ENCODE peak calls at places on chromosomes 16 and 17, in four cellular contexts. One of them, this sample, is unnamed.

GRCh38 chr17:56593073-56593740 is at the start of gene NOG:
- DNase-seq in stimulated activated CD4-positive, alpha-beta T cell treated with anti-CD3 and anti-CD28 coated beads, TNF-alpha, amount 100 ng/mL, for 48 hours: no peak
- DNase-seq in memory B cell: peak
- DNase-seq in activated CD4-positive, alpha-beta T cell treated with anti-CD3 and anti-CD28 coated beads for 36 hours: peak
- DNase-seq in this sample: peak

GRCh38 chr16:49855280-49855821 is 561 bp downstream of the ZNF423 start:
- DNase-seq in stimulated activated CD4-positive, alpha-beta T cell treated with anti-CD3 and anti-CD28 coated beads, TNF-alpha, amount 100 ng/mL, for 48 hours: no peak
- DNase-seq in memory B cell: peak
- DNase-seq in activated CD4-positive, alpha-beta T cell treated with anti-CD3 and anti-CD28 coated beads for 36 hours: peak
- DNase-seq in this sample: peak

GRCh38 chr16:46569231-46569735 is 51.9 kb downstream of the SHCBP1 start:
- DNase-seq in stimulated activated CD4-positive, alpha-beta T cell treated with anti-CD3 and anti-CD28 coated beads, TNF-alpha, amount 100 ng/mL, for 48 hours: no peak
- DNase-seq in memory B cell: no peak
- DNase-seq in activated CD4-positive, alpha-beta T cell treated with anti-CD3 and anti-CD28 coated beads for 36 hours: no peak
- DNase-seq in this sample: no peak

GRCh38 chr17:50459756-50460155 is 8.9 kb downstream of the CHAD start:
- DNase-seq in memory B cell: no peak
- DNase-seq in stimulated activated CD4-positive, alpha-beta T cell treated with anti-CD3 and anti-CD28 coated beads, TNF-alpha, amount 100 ng/mL, for 48 hours: no peak
- DNase-seq in activated CD4-positive, alpha-beta T cell treated with anti-CD3 and anti-CD28 coated beads for 36 hours: no peak
- DNase-seq in this sample: no peak

GRCh38 chr16:50303605-50304466 is 37.5 kb downstream of the ADCY7 start:
- DNase-seq in memory B cell: no peak
- DNase-seq in activated CD4-positive, alpha-beta T cell treated with anti-CD3 and anti-CD28 coated beads for 36 hours: peak
- DNase-seq in stimulated activated CD4-positive, alpha-beta T cell treated with anti-CD3 and anti-CD28 coated beads, TNF-alpha, amount 100 ng/mL, for 48 hours: no peak
- DNase-seq in this sample: peak

GRCh38 chr17:81967533-81968395 is 6.8 kb upstream of the NOTUM start:
- DNase-seq in memory B cell: peak
- DNase-seq in stimulated activated CD4-positive, alpha-beta T cell treated with anti-CD3 and anti-CD28 coated beads, TNF-alpha, amount 100 ng/mL, for 48 hours: peak
- DNase-seq in activated CD4-positive, alpha-beta T cell treated with anti-CD3 and anti-CD28 coated beads for 36 hours: peak
- DNase-seq in this sample: peak

GRCh38 chr16:662597-662996 is 5.3 kb upstream of the RHOT2 start:
- DNase-seq in memory B cell: no peak
- DNase-seq in activated CD4-positive, alpha-beta T cell treated with anti-CD3 and anti-CD28 coated beads for 36 hours: no peak
- DNase-seq in stimulated activated CD4-positive, alpha-beta T cell treated with anti-CD3 and anti-CD28 coated beads, TNF-alpha, amount 100 ng/mL, for 48 hours: no peak
- DNase-seq in this sample: no peak

GRCh38 chr17:51029568-51030463 is 90.9 kb downstream of the SPAG9 start:
- DNase-seq in activated CD4-positive, alpha-beta T cell treated with anti-CD3 and anti-CD28 coated beads for 36 hours: no peak
- DNase-seq in stimulated activated CD4-positive, alpha-beta T cell treated with anti-CD3 and anti-CD28 coated beads, TNF-alpha, amount 100 ng/mL, for 48 hours: no peak
- DNase-seq in memory B cell: no peak
- DNase-seq in this sample: peak

GRCh38 chr16:13919330-13919682 is 648 bp upstream of the ERCC4 start:
- DNase-seq in memory B cell: no peak
- DNase-seq in activated CD4-positive, alpha-beta T cell treated with anti-CD3 and anti-CD28 coated beads for 36 hours: peak
- DNase-seq in stimulated activated CD4-positive, alpha-beta T cell treated with anti-CD3 and anti-CD28 coated beads, TNF-alpha, amount 100 ng/mL, for 48 hours: no peak
- DNase-seq in this sample: peak

GRCh38 chr16:57799619-57800212 is 2.6 kb downstream of the KIFC3 start:
- DNase-seq in memory B cell: no peak
- DNase-seq in stimulated activated CD4-positive, alpha-beta T cell treated with anti-CD3 and anti-CD28 coated beads, TNF-alpha, amount 100 ng/mL, for 48 hours: no peak
- DNase-seq in activated CD4-positive, alpha-beta T cell treated with anti-CD3 and anti-CD28 coated beads for 36 hours: no peak
- DNase-seq in this sample: no peak

GRCh38 chr17:64097196-64097936 is 32.6 kb downstream of the ERN1 start:
- DNase-seq in memory B cell: no peak
- DNase-seq in stimulated activated CD4-positive, alpha-beta T cell treated with anti-CD3 and anti-CD28 coated beads, TNF-alpha, amount 100 ng/mL, for 48 hours: no peak
- DNase-seq in activated CD4-positive, alpha-beta T cell treated with anti-CD3 and anti-CD28 coated beads for 36 hours: no peak
- DNase-seq in this sample: peak

GRCh38 chr16:66970775-66971725 is 10.0 kb downstream of the CES3 start:
- DNase-seq in stimulated activated CD4-positive, alpha-beta T cell treated with anti-CD3 and anti-CD28 coated beads, TNF-alpha, amount 100 ng/mL, for 48 hours: no peak
- DNase-seq in activated CD4-positive, alpha-beta T cell treated with anti-CD3 and anti-CD28 coated beads for 36 hours: no peak
- DNase-seq in memory B cell: no peak
- DNase-seq in this sample: peak

GRCh38 chr17:17403899-17404576 is 72.8 kb upstream of the MED9 start:
- DNase-seq in activated CD4-positive, alpha-beta T cell treated with anti-CD3 and anti-CD28 coated beads for 36 hours: peak
- DNase-seq in memory B cell: peak
- DNase-seq in stimulated activated CD4-positive, alpha-beta T cell treated with anti-CD3 and anti-CD28 coated beads, TNF-alpha, amount 100 ng/mL, for 48 hours: no peak
- DNase-seq in this sample: no peak

GRCh38 chr17:19238167-19238505 is 970 bp downstream of the EPN2 start:
- DNase-seq in stimulated activated CD4-positive, alpha-beta T cell treated with anti-CD3 and anti-CD28 coated beads, TNF-alpha, amount 100 ng/mL, for 48 hours: no peak
- DNase-seq in memory B cell: peak
- DNase-seq in activated CD4-positive, alpha-beta T cell treated with anti-CD3 and anti-CD28 coated beads for 36 hours: peak
- DNase-seq in this sample: no peak

GRCh38 chr16:1102921-1103648 is 7.0 kb upstream of the C1QTNF8 start:
- DNase-seq in memory B cell: peak
- DNase-seq in stimulated activated CD4-positive, alpha-beta T cell treated with anti-CD3 and anti-CD28 coated beads, TNF-alpha, amount 100 ng/mL, for 48 hours: peak
- DNase-seq in activated CD4-positive, alpha-beta T cell treated with anti-CD3 and anti-CD28 coated beads for 36 hours: peak
- DNase-seq in this sample: no peak

GRCh38 chr17:39051001-39051605 is 83.9 kb upstream of the FBXO47 start:
- DNase-seq in activated CD4-positive, alpha-beta T cell treated with anti-CD3 and anti-CD28 coated beads for 36 hours: no peak
- DNase-seq in memory B cell: no peak
- DNase-seq in stimulated activated CD4-positive, alpha-beta T cell treated with anti-CD3 and anti-CD28 coated beads, TNF-alpha, amount 100 ng/mL, for 48 hours: no peak
- DNase-seq in this sample: no peak

GRCh38 chr17:31008374-31009035 is 37.7 kb downstream of the RNF135 start:
- DNase-seq in stimulated activated CD4-positive, alpha-beta T cell treated with anti-CD3 and anti-CD28 coated beads, TNF-alpha, amount 100 ng/mL, for 48 hours: no peak
- DNase-seq in activated CD4-positive, alpha-beta T cell treated with anti-CD3 and anti-CD28 coated beads for 36 hours: peak
- DNase-seq in memory B cell: peak
- DNase-seq in this sample: peak

GRCh38 chr16:50335198-50335958 is 33.4 kb downstream of the BRD7 start:
- DNase-seq in stimulated activated CD4-positive, alpha-beta T cell treated with anti-CD3 and anti-CD28 coated beads, TNF-alpha, amount 100 ng/mL, for 48 hours: no peak
- DNase-seq in memory B cell: no peak
- DNase-seq in activated CD4-positive, alpha-beta T cell treated with anti-CD3 and anti-CD28 coated beads for 36 hours: peak
- DNase-seq in this sample: peak

GRCh38 chr16:53501216-53501859 is 1.7 kb downstream of the AKTIP start:
- DNase-seq in activated CD4-positive, alpha-beta T cell treated with anti-CD3 and anti-CD28 coated beads for 36 hours: no peak
- DNase-seq in stimulated activated CD4-positive, alpha-beta T cell treated with anti-CD3 and anti-CD28 coated beads, TNF-alpha, amount 100 ng/mL, for 48 hours: no peak
- DNase-seq in memory B cell: no peak
- DNase-seq in this sample: no peak

GRCh38 chr17:79089720-79090502 is 15.3 kb downstream of the ENGASE start:
- DNase-seq in stimulated activated CD4-positive, alpha-beta T cell treated with anti-CD3 and anti-CD28 coated beads, TNF-alpha, amount 100 ng/mL, for 48 hours: no peak
- DNase-seq in memory B cell: no peak
- DNase-seq in activated CD4-positive, alpha-beta T cell treated with anti-CD3 and anti-CD28 coated beads for 36 hours: no peak
- DNase-seq in this sample: no peak

GRCh38 chr17:49566668-49567071 is 9.0 kb upstream of the NXPH3 start:
- DNase-seq in memory B cell: no peak
- DNase-seq in stimulated activated CD4-positive, alpha-beta T cell treated with anti-CD3 and anti-CD28 coated beads, TNF-alpha, amount 100 ng/mL, for 48 hours: no peak
- DNase-seq in activated CD4-positive, alpha-beta T cell treated with anti-CD3 and anti-CD28 coated beads for 36 hours: no peak
- DNase-seq in this sample: no peak

GRCh38 chr17:39073916-39074315 is 77.5 kb downstream of the PLXDC1 start:
- DNase-seq in memory B cell: no peak
- DNase-seq in activated CD4-positive, alpha-beta T cell treated with anti-CD3 and anti-CD28 coated beads for 36 hours: no peak
- DNase-seq in stimulated activated CD4-positive, alpha-beta T cell treated with anti-CD3 and anti-CD28 coated beads, TNF-alpha, amount 100 ng/mL, for 48 hours: no peak
- DNase-seq in this sample: no peak

GRCh38 chr17:58679263-58680037 is 12.4 kb downstream of the TEX14 start:
- DNase-seq in memory B cell: no peak
- DNase-seq in activated CD4-positive, alpha-beta T cell treated with anti-CD3 and anti-CD28 coated beads for 36 hours: no peak
- DNase-seq in stimulated activated CD4-positive, alpha-beta T cell treated with anti-CD3 and anti-CD28 coated beads, TNF-alpha, amount 100 ng/mL, for 48 hours: no peak
- DNase-seq in this sample: peak

GRCh38 chr16:53073053-53073452 is 18.3 kb downstream of the CHD9 start:
- DNase-seq in stimulated activated CD4-positive, alpha-beta T cell treated with anti-CD3 and anti-CD28 coated beads, TNF-alpha, amount 100 ng/mL, for 48 hours: no peak
- DNase-seq in memory B cell: no peak
- DNase-seq in activated CD4-positive, alpha-beta T cell treated with anti-CD3 and anti-CD28 coated beads for 36 hours: no peak
- DNase-seq in this sample: no peak

GRCh38 chr17:74219576-74220133 is 6.3 kb downstream of the TTYH2 start:
- DNase-seq in activated CD4-positive, alpha-beta T cell treated with anti-CD3 and anti-CD28 coated beads for 36 hours: no peak
- DNase-seq in memory B cell: no peak
- DNase-seq in stimulated activated CD4-positive, alpha-beta T cell treated with anti-CD3 and anti-CD28 coated beads, TNF-alpha, amount 100 ng/mL, for 48 hours: no peak
- DNase-seq in this sample: no peak

GRCh38 chr17:69175262-69175811 is 33.6 kb upstream of the ABCA6 start:
- DNase-seq in activated CD4-positive, alpha-beta T cell treated with anti-CD3 and anti-CD28 coated beads for 36 hours: no peak
- DNase-seq in stimulated activated CD4-positive, alpha-beta T cell treated with anti-CD3 and anti-CD28 coated beads, TNF-alpha, amount 100 ng/mL, for 48 hours: no peak
- DNase-seq in memory B cell: no peak
- DNase-seq in this sample: no peak

This sample was measured in IMR-90.